ENCODE peak calls at places on chromosome 3, in seven cellular contexts. E, A, Z, I, J, G and M are unnamed samples.

GRCh38 chr3:165194477-165195135 is 1.6 kb downstream of the SLITRK3 start:
- DNase-seq in E (no peak), A (no peak), Z (no peak), I (no peak), J (no peak), G (no peak), M (no peak)

GRCh38 chr3:181716916-181717315 is 5.2 kb downstream of the SOX2 start:
- DNase-seq in E (no peak), A (no peak), Z (no peak), I (no peak), J (no peak), G (no peak), M (no peak)

GRCh38 chr3:49199244-49199899 is 28.0 kb downstream of the KLHDC8B start:
- DNase-seq in E (peak), A (peak), Z (no peak), I (peak), J (no peak), G (peak), M (peak)

GRCh38 chr3:187986514-187986934 is 167.4 kb upstream of the LPP start:
- DNase-seq in E (no peak), A (no peak), Z (peak), I (no peak), J (peak), G (no peak), M (no peak)

GRCh38 chr3:135452881-135453280 is 512.6 kb upstream of the PPP2R3A start:
- DNase-seq in E (no peak), A (no peak), Z (no peak), I (no peak), J (no peak), G (no peak), M (no peak)

GRCh38 chr3:63877737-63878393 is 14.2 kb downstream of the ATXN7 start:
- DNase-seq in E (no peak), A (no peak), Z (no peak), I (no peak), J (no peak), G (no peak), M (no peak)

GRCh38 chr3:89380006-89380405 is 272.6 kb downstream of the EPHA3 start:
- DNase-seq in E (no peak), A (no peak), Z (no peak), I (no peak), J (peak), G (no peak), M (no peak)

GRCh38 chr3:96478496-96478895 is 335.9 kb upstream of the EPHA6 start:
- DNase-seq in E (no peak), A (no peak), Z (no peak), I (no peak), J (no peak), G (no peak), M (no peak)

GRCh38 chr3:184805351-184806038 is 6.5 kb upstream of the VPS8 start:
- DNase-seq in E (no peak), A (no peak), Z (no peak), I (no peak), J (peak), G (no peak), M (no peak)

GRCh38 chr3:42706721-42707619 is 4.4 kb upstream of the HHATL start:
- DNase-seq in E (no peak), A (peak), Z (no peak), I (no peak), J (no peak), G (no peak), M (peak)

GRCh38 chr3:152205097-152205593 is 63.6 kb upstream of the MBNL1 start:
- DNase-seq in E (no peak), A (no peak), Z (no peak), I (no peak), J (peak), G (no peak), M (no peak)

GRCh38 chr3:114154321-114154821 is 24.5 kb downstream of the DRD3 start:
- DNase-seq in E (no peak), A (no peak), Z (no peak), I (no peak), J (no peak), G (no peak), M (no peak)

GRCh38 chr3:195796795-195797194 is 14.9 kb downstream of the MUC4 start:
- DNase-seq in E (no peak), A (no peak), Z (no peak), I (no peak), J (no peak), G (no peak), M (no peak)

GRCh38 chr3:180358179-180358578 is 243.8 kb upstream of the TTC14 start:
- DNase-seq in E (no peak), A (no peak), Z (no peak), I (no peak), J (no peak), G (no peak), M (no peak)

GRCh38 chr3:143122608-143123352 is 3.2 kb downstream of the CHST2 start:
- DNase-seq in E (no peak), A (no peak), Z (no peak), I (no peak), J (peak), G (no peak), M (no peak)

GRCh38 chr3:58529516-58530353 is 7.3 kb downstream of the ACOX2 start:
- DNase-seq in E (no peak), A (no peak), Z (peak), I (no peak), J (peak), G (no peak), M (no peak)

GRCh38 chr3:8769088-8769822 is at the start of gene OXTR:
- DNase-seq in E (peak), A (no peak), Z (no peak), I (peak), J (peak), G (peak), M (peak)

GRCh38 chr3:87227835-87228144 is 681 bp downstream of the CHMP2B start:
- DNase-seq in E (no peak), A (no peak), Z (no peak), I (no peak), J (no peak), G (no peak), M (no peak)

GRCh38 chr3:183577336-183577735 is 21.8 kb upstream of the KLHL6 start:
- DNase-seq in E (no peak), A (no peak), Z (no peak), I (no peak), J (no peak), G (no peak), M (no peak)

GRCh38 chr3:66492672-66493071 is 8.2 kb downstream of the LRIG1 start:
- DNase-seq in E (no peak), A (peak), Z (no peak), I (no peak), J (no peak), G (peak), M (no peak)

GRCh38 chr3:143529018-143529478 is 319.2 kb downstream of the SLC9A9 start:
- DNase-seq in E (no peak), A (no peak), Z (no peak), I (no peak), J (no peak), G (no peak), M (peak)

GRCh38 chr3:42601898-42602581 is 1.6 kb downstream of the NKTR start:
- DNase-seq in E (no peak), A (no peak), Z (no peak), I (no peak), J (peak), G (no peak), M (no peak)

GRCh38 chr3:13004376-13004775 is 68.9 kb downstream of the IQSEC1 start:
- DNase-seq in E (no peak), A (no peak), Z (no peak), I (peak), J (peak), G (no peak), M (no peak)

GRCh38 chr3:129001817-129002572 is 891 bp downstream of the EFCC1 start:
- DNase-seq in E (no peak), A (no peak), Z (no peak), I (no peak), J (no peak), G (no peak), M (no peak)

GRCh38 chr3:14440531-14441239 is 38.3 kb downstream of the SLC6A6 start:
- DNase-seq in E (no peak), A (no peak), Z (no peak), I (no peak), J (no peak), G (no peak), M (no peak)

GRCh38 chr3:23519548-23520208 is 286.1 kb upstream of the UBE2E1 start:
- DNase-seq in E (no peak), A (no peak), Z (no peak), I (no peak), J (no peak), G (no peak), M (no peak)

GRCh38 chr3:185900228-185900627 is 37.6 kb downstream of the TRA2B start:
- DNase-seq in E (no peak), A (peak), Z (peak), I (peak), J (peak), G (no peak), M (peak)

GRCh38 chr3:10263549-10264363 is 15.5 kb downstream of the TATDN2 start:
- DNase-seq in E (peak), A (no peak), Z (peak), I (no peak), J (peak), G (no peak), M (no peak)
- TF ChIP-seq CTCF in E (no peak), A (no peak), Z (no peak), I (peak), J (peak), G (no peak), M (no peak)

GRCh38 chr3:53180305-53181023 is 19.5 kb downstream of the PRKCD start:
- DNase-seq in E (no peak), A (no peak), Z (no peak), I (no peak), J (peak), G (no peak), M (no peak)
- H3K4me3 ChIP-seq in E (no peak), A (no peak), Z (no peak), I (no peak), J (no peak), G (no peak), M (no peak)

GRCh38 chr3:100709840-100710235 is 544 bp downstream of the TFG start:
- DNase-seq in E (peak), A (no peak), Z (no peak), I (peak), J (peak), G (no peak), M (peak)

GRCh38 chr3:100706365-100706764 is 2.9 kb upstream of the TFG start:
- DNase-seq in E (no peak), A (no peak), Z (no peak), I (no peak), J (no peak), G (no peak), M (no peak)

GRCh38 chr3:100708644-100708988 is 678 bp upstream of the TFG start:
- DNase-seq in E (no peak), A (no peak), Z (no peak), I (no peak), J (no peak), G (no peak), M (no peak)

GRCh38 chr3:100710355-100711198 is 1.3 kb downstream of the TFG start:
- DNase-seq in E (no peak), A (no peak), Z (peak), I (peak), J (peak), G (peak), M (peak)

DNA sequence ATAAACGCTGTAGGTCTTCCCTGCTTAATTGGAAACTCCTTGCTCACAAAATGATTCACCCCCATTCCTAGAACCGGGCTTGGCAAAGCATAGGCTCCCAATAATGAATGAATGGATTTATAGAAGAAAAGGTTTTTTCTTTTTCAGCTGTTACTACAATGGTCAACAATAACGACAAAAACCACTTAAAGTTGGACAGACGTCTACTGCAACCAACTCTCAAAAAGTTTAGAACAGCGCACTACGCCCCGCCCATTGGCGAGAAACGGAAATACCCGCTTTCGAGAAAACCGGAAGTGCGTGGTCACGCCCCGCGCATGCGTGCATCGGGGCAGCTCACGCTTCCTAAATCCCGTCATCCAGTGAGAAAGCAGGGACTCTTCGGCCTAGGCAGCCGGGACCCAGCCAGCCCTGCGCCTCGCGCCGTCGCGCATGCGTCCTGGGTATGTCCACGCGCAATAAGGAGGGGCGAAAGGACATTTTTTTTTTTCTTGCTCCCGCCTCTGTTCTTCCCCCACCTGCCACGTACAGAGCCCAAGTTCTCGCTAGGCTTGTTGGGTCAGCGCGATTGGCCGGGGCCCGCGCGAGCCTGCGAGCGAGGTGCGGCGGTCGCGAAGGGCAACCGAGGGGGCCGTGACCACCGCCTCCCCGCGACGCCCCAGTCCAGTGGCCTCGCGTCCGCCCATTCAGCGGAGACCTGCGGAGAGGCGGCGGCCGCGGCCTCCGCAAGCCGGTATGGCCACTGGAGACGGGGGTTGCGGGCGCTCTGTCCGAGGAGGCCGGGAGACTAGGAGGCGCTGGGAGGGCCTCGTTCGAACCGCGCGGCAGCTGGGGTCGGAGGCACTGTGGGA is at the start of gene TFG:
- DNase-seq in E (peak), A (peak), Z (peak), I (peak), J (peak), G (peak), M (peak)
- TF ChIP-seq POLR2A in E (peak), A (peak), Z (peak), I (peak), J (peak), G (no peak), M (peak)

DNA sequence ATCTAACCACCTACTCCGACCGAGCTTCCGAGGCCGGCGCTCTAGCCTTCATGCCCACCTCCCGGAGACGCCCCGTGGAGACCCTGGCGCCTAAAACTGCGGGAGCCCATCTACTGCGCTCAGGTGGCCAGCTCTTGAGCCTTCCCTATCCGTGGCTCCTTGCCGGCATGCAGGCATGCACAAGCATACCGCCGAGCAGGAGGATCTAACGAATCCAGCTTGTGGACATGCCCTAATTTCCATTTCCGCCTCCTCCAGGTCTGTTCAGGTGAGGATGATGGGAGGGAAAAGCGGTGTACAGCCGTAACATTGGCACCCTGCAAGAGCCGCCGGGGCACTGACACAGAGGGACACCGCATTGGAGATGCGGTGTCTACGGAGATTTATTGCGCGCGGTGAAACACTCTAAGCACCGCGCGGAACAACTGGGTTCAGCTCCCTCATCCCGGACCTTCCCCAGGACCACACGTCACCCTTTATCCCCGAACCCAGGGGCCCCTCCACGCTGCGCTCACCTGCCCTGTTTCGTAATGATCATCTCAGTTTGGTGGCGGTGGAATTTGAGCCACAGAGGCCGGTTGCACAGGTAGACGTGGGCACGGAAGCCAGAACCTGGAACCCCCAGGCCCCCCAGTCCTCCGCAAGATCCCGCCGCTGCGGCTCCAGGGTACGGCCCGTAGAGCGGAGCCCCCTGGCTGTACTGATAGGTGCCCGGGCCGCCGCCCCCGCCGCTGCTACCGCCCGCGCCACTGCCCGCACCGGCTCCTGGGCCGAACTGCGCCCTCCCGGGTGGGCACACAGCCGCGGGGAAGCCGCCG is 1.0 kb downstream of the EOMES start:
- DNase-seq in E (no peak), A (no peak), Z (peak), I (no peak), J (no peak), G (no peak), M (peak)
- TF ChIP-seq CTCF in E (no peak), A (no peak), Z (no peak), I (no peak), J (peak), G (no peak), M (no peak)

GRCh38 chr3:158768361-158768787 is 33.5 kb upstream of the MFSD1 start:
- DNase-seq in E (peak), A (no peak), Z (no peak), I (peak), J (no peak), G (peak), M (peak)
- H3K4me3 ChIP-seq in E (no peak), A (no peak), Z (no peak), I (no peak), J (no peak), G (no peak), M (no peak)

GRCh38 chr3:46025139-46025538 is 2.1 kb downstream of the XCR1 start:
- DNase-seq in E (no peak), A (no peak), Z (no peak), I (no peak), J (no peak), G (no peak), M (no peak)

GRCh38 chr3:46021516-46021915 is 5.8 kb downstream of the XCR1 start:
- DNase-seq in E (no peak), A (no peak), Z (no peak), I (no peak), J (no peak), G (no peak), M (no peak)

GRCh38 chr3:46024131-46024530 is 3.2 kb downstream of the XCR1 start:
- DNase-seq in E (no peak), A (no peak), Z (no peak), I (no peak), J (no peak), G (no peak), M (no peak)

GRCh38 chr3:46020766-46021510 is 6.3 kb downstream of the XCR1 start:
- DNase-seq in E (no peak), A (no peak), Z (no peak), I (no peak), J (no peak), G (no peak), M (no peak)

GRCh38 chr3:46022909-46023785 is 4.1 kb downstream of the XCR1 start:
- DNase-seq in E (no peak), A (no peak), Z (no peak), I (no peak), J (no peak), G (no peak), M (no peak)
- TF ChIP-seq POLR2A in E (no peak), A (no peak), Z (no peak), I (no peak), J (no peak), G (no peak), M (no peak)